ENCODE peak calls at places on chromosomes 12 and 14, in five cellular contexts. N is AG08396, T is activated T-cell treated with anti-CD3 and anti-CD28 coated beads for 48 hours, M is endothelial cell, R is NCI-H1694 treated with DMSO at 0.1 percent for 48 hours. G is an unnamed sample.

GRCh38 chr14:77087631-77088030 is 10.4 kb upstream of the CIPC start:
- DNase-seq in N (no peak), T (no peak), R (no peak), M (no peak), G (no peak)

GRCh38 chr12:57135487-57135886 is 7.2 kb downstream of the LRP1 start:
- DNase-seq in T (no peak), N (no peak), M (no peak), R (no peak), G (no peak)

GRCh38 chr12:18522806-18523205 is 215.0 kb downstream of the PLCZ1 start:
- DNase-seq in T (no peak), N (no peak), M (no peak), R (no peak), G (no peak)

GRCh38 chr14:50060871-50061663 is 55.3 kb downstream of the VCPKMT start:
- DNase-seq in T (no peak), M (peak), R (peak), N (peak), G (peak)

GRCh38 chr14:64187331-64187730 is 106.8 kb downstream of the ESR2 start:
- DNase-seq in N (no peak), M (no peak), R (no peak), T (no peak), G (no peak)

GRCh38 chr14:61527325-61528100 is 167.8 kb upstream of the HIF1A start:
- DNase-seq in T (no peak), M (no peak), N (peak), R (no peak), G (no peak)

GRCh38 chr12:96176575-96176974 is 17.6 kb upstream of the ELK3 start:
- DNase-seq in M (no peak), T (no peak), N (no peak), R (no peak), G (no peak)

GRCh38 chr12:45191239-45191638 is 24.7 kb upstream of the ANO6 start:
- DNase-seq in M (no peak), N (no peak), T (no peak), R (no peak), G (no peak)

GRCh38 chr12:116288735-116289134 is 11.2 kb upstream of the MED13L start:
- DNase-seq in R (no peak), M (no peak), T (no peak), N (no peak), G (no peak)

GRCh38 chr12:80269953-80270552 is 170.7 kb downstream of the OTOGL start:
- DNase-seq in M (peak), T (no peak), N (peak), R (peak), G (no peak)

GRCh38 chr14:65361920-65362319 is 50.6 kb upstream of the FUT8 start:
- DNase-seq in R (no peak), T (no peak), N (peak), M (no peak), G (no peak)

GRCh38 chr12:124413401-124413800 is 118.5 kb downstream of the RFLNA start:
- DNase-seq in R (no peak), T (no peak), N (no peak), M (no peak), G (no peak)

GRCh38 chr14:20684662-20685456 is 499 bp downstream of the RNASE4 start:
- DNase-seq in R (no peak), T (no peak), N (peak), M (peak), G (peak)

GRCh38 chr12:21797539-21797938 is 23.0 kb upstream of the KCNJ8 start:
- DNase-seq in N (no peak), R (no peak), M (no peak), T (no peak), G (no peak)

GRCh38 chr12:127119600-127120140 is 1147.3 kb upstream of the TMEM132C start:
- DNase-seq in M (no peak), N (no peak), R (no peak), T (no peak), G (no peak)

GRCh38 chr12:58359084-58359483 is 417.7 kb downstream of the ATP23 start:
- DNase-seq in T (no peak), N (no peak), R (no peak), M (no peak), G (no peak)

GRCh38 chr12:70190252-70191010 is 52.8 kb upstream of the CNOT2 start:
- DNase-seq in T (no peak), M (no peak), R (no peak), N (no peak), G (no peak)

G was measured in DMS 273 treated with DMSO at 0.1 percent for 48 hours.